ENCODE peak calls at places on chromosomes 12 and 14, in nine cellular contexts. One of them, this sample, is unnamed.

GRCh38 chr14:69154779-69155178 is 1.9 kb upstream of the DCAF5 start:
- DNase-seq in NCI-H774: no peak
- DNase-seq in fibroblast of pulmonary artery: peak; percentile 43
- DNase-seq in right cardiac atrium: no peak
- DNase-seq in activated T-cell treated with anti-CD3 and anti-CD28 coated beads for 1 hour: no peak
- DNase-seq in GM20000: no peak
- DNase-seq in iris pigment epithelial cell: peak; percentile 32
- DNase-seq in KG1: no peak
- DNase-seq in activated CD8-positive, alpha-beta memory T cell treated with anti-CD3 and anti-CD28 coated beads, Interleukin-2, amount 50 U/mL, for 4 hours: no peak
- DNase-seq in this sample: no peak

GRCh38 chr12:52568111-52568510 is 5.5 kb downstream of the KRT74 start:
- DNase-seq in activated T-cell treated with anti-CD3 and anti-CD28 coated beads for 1 hour: no peak
- DNase-seq in fibroblast of pulmonary artery: no peak
- DNase-seq in NCI-H774: no peak
- DNase-seq in right cardiac atrium: no peak
- DNase-seq in activated CD8-positive, alpha-beta memory T cell treated with anti-CD3 and anti-CD28 coated beads, Interleukin-2, amount 50 U/mL, for 4 hours: no peak
- DNase-seq in iris pigment epithelial cell: no peak
- DNase-seq in KG1: no peak
- DNase-seq in GM20000: no peak
- DNase-seq in this sample: no peak

GRCh38 chr12:57401165-57401564 is 29.7 kb downstream of the R3HDM2 start:
- DNase-seq in GM20000: no peak
- DNase-seq in right cardiac atrium: no peak
- DNase-seq in iris pigment epithelial cell: no peak
- DNase-seq in fibroblast of pulmonary artery: no peak
- DNase-seq in NCI-H774: no peak
- DNase-seq in activated CD8-positive, alpha-beta memory T cell treated with anti-CD3 and anti-CD28 coated beads, Interleukin-2, amount 50 U/mL, for 4 hours: no peak
- DNase-seq in activated T-cell treated with anti-CD3 and anti-CD28 coated beads for 1 hour: no peak
- DNase-seq in KG1: no peak
- DNase-seq in this sample: no peak

GRCh38 chr14:50775357-50775756 is 55.6 kb downstream of the NIN start:
- DNase-seq in GM20000: no peak
- DNase-seq in KG1: no peak
- DNase-seq in activated T-cell treated with anti-CD3 and anti-CD28 coated beads for 1 hour: no peak
- DNase-seq in NCI-H774: no peak
- DNase-seq in activated CD8-positive, alpha-beta memory T cell treated with anti-CD3 and anti-CD28 coated beads, Interleukin-2, amount 50 U/mL, for 4 hours: no peak
- DNase-seq in iris pigment epithelial cell: peak; percentile 90
- DNase-seq in fibroblast of pulmonary artery: peak; percentile 79
- DNase-seq in right cardiac atrium: no peak
- DNase-seq in this sample: no peak

GRCh38 chr12:79000501-79000900 is 135.9 kb downstream of the SYT1 start:
- DNase-seq in iris pigment epithelial cell: peak; percentile 23
- DNase-seq in GM20000: no peak
- DNase-seq in activated T-cell treated with anti-CD3 and anti-CD28 coated beads for 1 hour: no peak
- DNase-seq in right cardiac atrium: no peak
- DNase-seq in activated CD8-positive, alpha-beta memory T cell treated with anti-CD3 and anti-CD28 coated beads, Interleukin-2, amount 50 U/mL, for 4 hours: no peak
- DNase-seq in NCI-H774: no peak
- DNase-seq in KG1: no peak
- DNase-seq in fibroblast of pulmonary artery: peak; percentile 14
- DNase-seq in this sample: no peak

GRCh38 chr12:26935636-26936378 is 2.0 kb downstream of the INTS13 start:
- DNase-seq in fibroblast of pulmonary artery: no peak
- DNase-seq in GM20000: no peak
- DNase-seq in activated T-cell treated with anti-CD3 and anti-CD28 coated beads for 1 hour: no peak
- DNase-seq in iris pigment epithelial cell: no peak
- DNase-seq in NCI-H774: no peak
- DNase-seq in right cardiac atrium: no peak
- DNase-seq in KG1: peak; percentile 28
- DNase-seq in activated CD8-positive, alpha-beta memory T cell treated with anti-CD3 and anti-CD28 coated beads, Interleukin-2, amount 50 U/mL, for 4 hours: no peak
- DNase-seq in this sample: no peak

GRCh38 chr14:54942913-54943312 is 40.3 kb upstream of the GCH1 start:
- DNase-seq in activated T-cell treated with anti-CD3 and anti-CD28 coated beads for 1 hour: no peak
- DNase-seq in KG1: no peak
- DNase-seq in activated CD8-positive, alpha-beta memory T cell treated with anti-CD3 and anti-CD28 coated beads, Interleukin-2, amount 50 U/mL, for 4 hours: no peak
- DNase-seq in NCI-H774: no peak
- DNase-seq in iris pigment epithelial cell: no peak
- DNase-seq in fibroblast of pulmonary artery: no peak
- DNase-seq in GM20000: no peak
- DNase-seq in right cardiac atrium: no peak
- DNase-seq in this sample: no peak

GRCh38 chr12:21429994-21430393 is 7.5 kb upstream of the PYROXD1 start:
- DNase-seq in NCI-H774: no peak
- DNase-seq in GM20000: no peak
- DNase-seq in activated T-cell treated with anti-CD3 and anti-CD28 coated beads for 1 hour: no peak
- DNase-seq in KG1: no peak
- DNase-seq in fibroblast of pulmonary artery: no peak
- DNase-seq in activated CD8-positive, alpha-beta memory T cell treated with anti-CD3 and anti-CD28 coated beads, Interleukin-2, amount 50 U/mL, for 4 hours: no peak
- DNase-seq in right cardiac atrium: no peak
- DNase-seq in iris pigment epithelial cell: no peak
- DNase-seq in this sample: no peak

GRCh38 chr12:4984344-4984743 is 59.3 kb upstream of the KCNA5 start:
- DNase-seq in right cardiac atrium: no peak
- DNase-seq in NCI-H774: no peak
- DNase-seq in activated T-cell treated with anti-CD3 and anti-CD28 coated beads for 1 hour: no peak
- DNase-seq in GM20000: no peak
- DNase-seq in activated CD8-positive, alpha-beta memory T cell treated with anti-CD3 and anti-CD28 coated beads, Interleukin-2, amount 50 U/mL, for 4 hours: no peak
- DNase-seq in iris pigment epithelial cell: no peak
- DNase-seq in fibroblast of pulmonary artery: no peak
- DNase-seq in KG1: no peak
- DNase-seq in this sample: no peak

GRCh38 chr12:56987551-56988053 is 18.7 kb downstream of the ZBTB39 start:
- DNase-seq in right cardiac atrium: peak; percentile 90
- DNase-seq in iris pigment epithelial cell: peak; percentile 61
- DNase-seq in GM20000: peak; percentile 80
- DNase-seq in NCI-H774: peak; percentile 79
- DNase-seq in KG1: no peak
- DNase-seq in activated T-cell treated with anti-CD3 and anti-CD28 coated beads for 1 hour: peak; percentile 72
- DNase-seq in activated CD8-positive, alpha-beta memory T cell treated with anti-CD3 and anti-CD28 coated beads, Interleukin-2, amount 50 U/mL, for 4 hours: peak; percentile 78
- DNase-seq in fibroblast of pulmonary artery: peak; percentile 82
- DNase-seq in this sample: peak; percentile 68

GRCh38 chr14:100150932-100151587 is 8.4 kb downstream of the DEGS2 start:
- DNase-seq in fibroblast of pulmonary artery: no peak
- DNase-seq in activated T-cell treated with anti-CD3 and anti-CD28 coated beads for 1 hour: no peak
- DNase-seq in GM20000: no peak
- DNase-seq in NCI-H774: no peak
- DNase-seq in iris pigment epithelial cell: no peak
- DNase-seq in right cardiac atrium: no peak
- DNase-seq in KG1: no peak
- DNase-seq in activated CD8-positive, alpha-beta memory T cell treated with anti-CD3 and anti-CD28 coated beads, Interleukin-2, amount 50 U/mL, for 4 hours: no peak
- DNase-seq in this sample: no peak

GRCh38 chr14:32669416-32669815 is 269.3 kb upstream of the NPAS3 start:
- DNase-seq in right cardiac atrium: no peak
- DNase-seq in NCI-H774: no peak
- DNase-seq in activated CD8-positive, alpha-beta memory T cell treated with anti-CD3 and anti-CD28 coated beads, Interleukin-2, amount 50 U/mL, for 4 hours: no peak
- DNase-seq in activated T-cell treated with anti-CD3 and anti-CD28 coated beads for 1 hour: no peak
- DNase-seq in iris pigment epithelial cell: peak; percentile 23
- DNase-seq in GM20000: no peak
- DNase-seq in KG1: no peak
- DNase-seq in fibroblast of pulmonary artery: peak; percentile 16
- DNase-seq in this sample: no peak

GRCh38 chr14:39005044-39005736 is 97.8 kb downstream of the SEC23A start:
- DNase-seq in GM20000: no peak
- DNase-seq in iris pigment epithelial cell: peak; percentile 22
- DNase-seq in activated T-cell treated with anti-CD3 and anti-CD28 coated beads for 1 hour: no peak
- DNase-seq in KG1: no peak
- DNase-seq in right cardiac atrium: peak; percentile 43
- DNase-seq in fibroblast of pulmonary artery: peak; percentile 79
- DNase-seq in NCI-H774: no peak
- DNase-seq in activated CD8-positive, alpha-beta memory T cell treated with anti-CD3 and anti-CD28 coated beads, Interleukin-2, amount 50 U/mL, for 4 hours: no peak
- DNase-seq in this sample: no peak

GRCh38 chr12:3987571-3987970 is 114.4 kb upstream of the PARP11 start:
- DNase-seq in KG1: no peak
- DNase-seq in NCI-H774: no peak
- DNase-seq in activated T-cell treated with anti-CD3 and anti-CD28 coated beads for 1 hour: no peak
- DNase-seq in iris pigment epithelial cell: no peak
- DNase-seq in fibroblast of pulmonary artery: no peak
- DNase-seq in GM20000: no peak
- DNase-seq in right cardiac atrium: no peak
- DNase-seq in activated CD8-positive, alpha-beta memory T cell treated with anti-CD3 and anti-CD28 coated beads, Interleukin-2, amount 50 U/mL, for 4 hours: no peak
- DNase-seq in this sample: no peak

GRCh38 chr14:102362084-102362483 is 606 bp downstream of the CINP start:
- DNase-seq in NCI-H774: no peak
- DNase-seq in KG1: no peak
- DNase-seq in activated T-cell treated with anti-CD3 and anti-CD28 coated beads for 1 hour: no peak
- DNase-seq in iris pigment epithelial cell: peak; percentile 48
- DNase-seq in fibroblast of pulmonary artery: peak; percentile 16
- DNase-seq in right cardiac atrium: no peak
- DNase-seq in activated CD8-positive, alpha-beta memory T cell treated with anti-CD3 and anti-CD28 coated beads, Interleukin-2, amount 50 U/mL, for 4 hours: peak; percentile 39
- DNase-seq in GM20000: peak; percentile 63
- DNase-seq in this sample: no peak

GRCh38 chr12:14910090-14910915 is 24.6 kb upstream of the MGP start:
- DNase-seq in GM20000: no peak
- DNase-seq in NCI-H774: no peak
- DNase-seq in activated CD8-positive, alpha-beta memory T cell treated with anti-CD3 and anti-CD28 coated beads, Interleukin-2, amount 50 U/mL, for 4 hours: no peak
- DNase-seq in activated T-cell treated with anti-CD3 and anti-CD28 coated beads for 1 hour: no peak
- DNase-seq in iris pigment epithelial cell: peak; percentile 76
- DNase-seq in right cardiac atrium: no peak
- DNase-seq in fibroblast of pulmonary artery: peak; percentile 82
- DNase-seq in KG1: no peak
- DNase-seq in this sample: no peak

GRCh38 chr14:69574266-69574953 is at the start of gene CCDC177:
- DNase-seq in iris pigment epithelial cell: peak; percentile 56
- DNase-seq in fibroblast of pulmonary artery: peak; percentile 68
- DNase-seq in right cardiac atrium: peak; percentile 73
- DNase-seq in NCI-H774: peak; percentile 7
- DNase-seq in activated T-cell treated with anti-CD3 and anti-CD28 coated beads for 1 hour: peak; percentile 73
- DNase-seq in activated CD8-positive, alpha-beta memory T cell treated with anti-CD3 and anti-CD28 coated beads, Interleukin-2, amount 50 U/mL, for 4 hours: peak; percentile 74
- DNase-seq in KG1: peak; percentile 43
- DNase-seq in GM20000: peak; percentile 89
- DNase-seq in this sample: peak; percentile 47

GRCh38 chr12:19752712-19753111 is 313.4 kb downstream of the AEBP2 start:
- DNase-seq in GM20000: no peak
- DNase-seq in KG1: no peak
- DNase-seq in activated T-cell treated with anti-CD3 and anti-CD28 coated beads for 1 hour: no peak
- DNase-seq in NCI-H774: no peak
- DNase-seq in fibroblast of pulmonary artery: no peak
- DNase-seq in iris pigment epithelial cell: peak; percentile 9
- DNase-seq in activated CD8-positive, alpha-beta memory T cell treated with anti-CD3 and anti-CD28 coated beads, Interleukin-2, amount 50 U/mL, for 4 hours: no peak
- DNase-seq in right cardiac atrium: no peak
- DNase-seq in this sample: no peak

GRCh38 chr14:65164068-65164824 is 61.9 kb upstream of the MAX start:
- DNase-seq in right cardiac atrium: no peak
- DNase-seq in activated CD8-positive, alpha-beta memory T cell treated with anti-CD3 and anti-CD28 coated beads, Interleukin-2, amount 50 U/mL, for 4 hours: peak; percentile 21
- DNase-seq in KG1: peak; percentile 29
- DNase-seq in fibroblast of pulmonary artery: peak; percentile 74
- DNase-seq in NCI-H774: no peak
- DNase-seq in iris pigment epithelial cell: peak; percentile 42
- DNase-seq in activated T-cell treated with anti-CD3 and anti-CD28 coated beads for 1 hour: no peak
- DNase-seq in GM20000: peak; percentile 55
- DNase-seq in this sample: no peak

GRCh38 chr14:32370720-32371119 is 41.6 kb downstream of the AKAP6 start:
- DNase-seq in activated T-cell treated with anti-CD3 and anti-CD28 coated beads for 1 hour: no peak
- DNase-seq in right cardiac atrium: no peak
- DNase-seq in iris pigment epithelial cell: peak; percentile 86
- DNase-seq in GM20000: no peak
- DNase-seq in KG1: no peak
- DNase-seq in activated CD8-positive, alpha-beta memory T cell treated with anti-CD3 and anti-CD28 coated beads, Interleukin-2, amount 50 U/mL, for 4 hours: no peak
- DNase-seq in NCI-H774: no peak
- DNase-seq in fibroblast of pulmonary artery: peak; percentile 67
- DNase-seq in this sample: no peak

GRCh38 chr12:120846721-120847120 is 57.4 kb downstream of the SPPL3 start:
- DNase-seq in iris pigment epithelial cell: no peak
- DNase-seq in right cardiac atrium: no peak
- DNase-seq in activated T-cell treated with anti-CD3 and anti-CD28 coated beads for 1 hour: no peak
- DNase-seq in NCI-H774: no peak
- DNase-seq in activated CD8-positive, alpha-beta memory T cell treated with anti-CD3 and anti-CD28 coated beads, Interleukin-2, amount 50 U/mL, for 4 hours: no peak
- DNase-seq in KG1: no peak
- DNase-seq in fibroblast of pulmonary artery: no peak
- DNase-seq in GM20000: no peak
- DNase-seq in this sample: no peak

GRCh38 chr14:80212025-80212402 is 710 bp upstream of the DIO2 start:
- DNase-seq in activated CD8-positive, alpha-beta memory T cell treated with anti-CD3 and anti-CD28 coated beads, Interleukin-2, amount 50 U/mL, for 4 hours: no peak
- DNase-seq in fibroblast of pulmonary artery: peak; percentile 54
- DNase-seq in GM20000: peak; percentile 9
- DNase-seq in iris pigment epithelial cell: peak; percentile 85
- DNase-seq in KG1: no peak
- DNase-seq in NCI-H774: no peak
- DNase-seq in activated T-cell treated with anti-CD3 and anti-CD28 coated beads for 1 hour: no peak
- DNase-seq in right cardiac atrium: no peak
- DNase-seq in this sample: no peak

GRCh38 chr12:123113038-123113437 is 37.9 kb downstream of the PITPNM2 start:
- DNase-seq in iris pigment epithelial cell: no peak
- DNase-seq in right cardiac atrium: no peak
- DNase-seq in activated CD8-positive, alpha-beta memory T cell treated with anti-CD3 and anti-CD28 coated beads, Interleukin-2, amount 50 U/mL, for 4 hours: no peak
- DNase-seq in activated T-cell treated with anti-CD3 and anti-CD28 coated beads for 1 hour: no peak
- DNase-seq in GM20000: no peak
- DNase-seq in KG1: no peak
- DNase-seq in fibroblast of pulmonary artery: no peak
- DNase-seq in NCI-H774: peak; percentile 64
- DNase-seq in this sample: no peak

GRCh38 chr14:71764701-71765347 is 167.4 kb upstream of the RGS6 start:
- DNase-seq in iris pigment epithelial cell: peak; percentile 44
- DNase-seq in NCI-H774: no peak
- DNase-seq in activated CD8-positive, alpha-beta memory T cell treated with anti-CD3 and anti-CD28 coated beads, Interleukin-2, amount 50 U/mL, for 4 hours: no peak
- DNase-seq in KG1: no peak
- DNase-seq in fibroblast of pulmonary artery: no peak
- DNase-seq in GM20000: no peak
- DNase-seq in right cardiac atrium: no peak
- DNase-seq in activated T-cell treated with anti-CD3 and anti-CD28 coated beads for 1 hour: no peak
- DNase-seq in this sample: no peak

GRCh38 chr12:130568546-130568945 is 147.6 kb downstream of the RIMBP2 start:
- DNase-seq in KG1: no peak
- DNase-seq in iris pigment epithelial cell: no peak
- DNase-seq in fibroblast of pulmonary artery: no peak
- DNase-seq in GM20000: no peak
- DNase-seq in activated CD8-positive, alpha-beta memory T cell treated with anti-CD3 and anti-CD28 coated beads, Interleukin-2, amount 50 U/mL, for 4 hours: no peak
- DNase-seq in activated T-cell treated with anti-CD3 and anti-CD28 coated beads for 1 hour: no peak
- DNase-seq in right cardiac atrium: no peak
- DNase-seq in NCI-H774: no peak
- DNase-seq in this sample: no peak

GRCh38 chr14:23548351-23549318 is 2.9 kb downstream of the ZFHX2 start:
- DNase-seq in right cardiac atrium: no peak
- DNase-seq in iris pigment epithelial cell: peak; percentile 59
- DNase-seq in activated CD8-positive, alpha-beta memory T cell treated with anti-CD3 and anti-CD28 coated beads, Interleukin-2, amount 50 U/mL, for 4 hours: no peak
- DNase-seq in NCI-H774: peak; percentile 50
- DNase-seq in fibroblast of pulmonary artery: peak; percentile 48
- DNase-seq in activated T-cell treated with anti-CD3 and anti-CD28 coated beads for 1 hour: no peak
- DNase-seq in GM20000: no peak
- DNase-seq in KG1: no peak
- DNase-seq in this sample: no peak

GRCh38 chr14:103501041-103501870 is 21.4 kb downstream of the CKB start:
- DNase-seq in right cardiac atrium: no peak
- DNase-seq in iris pigment epithelial cell: no peak
- DNase-seq in GM20000: peak; percentile 2
- DNase-seq in NCI-H774: no peak
- DNase-seq in KG1: no peak
- DNase-seq in fibroblast of pulmonary artery: no peak
- DNase-seq in activated CD8-positive, alpha-beta memory T cell treated with anti-CD3 and anti-CD28 coated beads, Interleukin-2, amount 50 U/mL, for 4 hours: no peak
- DNase-seq in activated T-cell treated with anti-CD3 and anti-CD28 coated beads for 1 hour: no peak
- DNase-seq in this sample: no peak

GRCh38 chr12:64390275-64390851 is at the start of gene C12orf56:
- DNase-seq in GM20000: peak; percentile 35
- DNase-seq in right cardiac atrium: peak; percentile 62
- DNase-seq in fibroblast of pulmonary artery: no peak
- DNase-seq in activated CD8-positive, alpha-beta memory T cell treated with anti-CD3 and anti-CD28 coated beads, Interleukin-2, amount 50 U/mL, for 4 hours: no peak
- DNase-seq in iris pigment epithelial cell: no peak
- DNase-seq in KG1: no peak
- DNase-seq in NCI-H774: peak; percentile 61
- DNase-seq in activated T-cell treated with anti-CD3 and anti-CD28 coated beads for 1 hour: no peak
- DNase-seq in this sample: no peak

GRCh38 chr12:57006809-57007475 is 596 bp upstream of the ZBTB39 start:
- DNase-seq in activated T-cell treated with anti-CD3 and anti-CD28 coated beads for 1 hour: no peak
- DNase-seq in iris pigment epithelial cell: no peak
- DNase-seq in NCI-H774: no peak
- DNase-seq in GM20000: no peak
- DNase-seq in fibroblast of pulmonary artery: no peak
- DNase-seq in activated CD8-positive, alpha-beta memory T cell treated with anti-CD3 and anti-CD28 coated beads, Interleukin-2, amount 50 U/mL, for 4 hours: peak; percentile 35
- DNase-seq in right cardiac atrium: no peak
- DNase-seq in KG1: no peak
- DNase-seq in this sample: no peak

GRCh38 chr12:57549909-57550627 is at the start of gene KIF5A:
- DNase-seq in iris pigment epithelial cell: no peak
- DNase-seq in fibroblast of pulmonary artery: no peak
- DNase-seq in right cardiac atrium: peak; percentile 62
- DNase-seq in activated T-cell treated with anti-CD3 and anti-CD28 coated beads for 1 hour: peak; percentile 40
- DNase-seq in KG1: no peak
- DNase-seq in GM20000: peak; percentile 72
- DNase-seq in NCI-H774: peak; percentile 49
- DNase-seq in activated CD8-positive, alpha-beta memory T cell treated with anti-CD3 and anti-CD28 coated beads, Interleukin-2, amount 50 U/mL, for 4 hours: peak; percentile 61
- DNase-seq in this sample: no peak